ENCODE peak calls at places on chromosomes 5 and 9, in five cellular contexts. L is OCI-LY7, M is neural progenitor cell, T is psoas muscle, A is kidney. X is an unnamed sample. For H3K36me3 and H3K4me1, the result is how much of the 10 kb centered on the place peaks cover.

GRCh38 chr9:86069206-86069869 is 30.0 kb downstream of the GOLM1 start:
- DNase-seq in M (peak), A (no peak), L (no peak), T (no peak), X (no peak)

GRCh38 chr9:114312513-114312875 is 10.4 kb upstream of the ORM1 start:
- DNase-seq in T (no peak), M (no peak), A (peak), L (no peak), X (peak)

GRCh38 chr5:39082995-39083394 is 8.8 kb upstream of the RICTOR start:
- DNase-seq in M (no peak), A (no peak), L (no peak), T (no peak), X (no peak)

GRCh38 chr9:130042931-130043653 is at the start of gene FNBP1:
- DNase-seq in T (peak), M (peak), A (peak), L (peak), X (peak)

GRCh38 chr9:121819511-121820231 is 168.2 kb downstream of the DAB2IP start:
- DNase-seq in M (peak), T (no peak), A (no peak), L (peak), X (no peak)

GRCh38 chr9:129139993-129140396 is 28.8 kb downstream of the PTPA start:
- DNase-seq in A (peak), T (peak), L (peak), M (peak), X (peak)

GRCh38 chr9:107693620-107694326 is 204.2 kb upstream of the KLF4 start:
- DNase-seq in A (no peak), M (no peak), T (no peak), L (no peak), X (no peak)

GRCh38 chr5:154309361-154309725 is 118.8 kb downstream of the GALNT10 start:
- DNase-seq in M (no peak), A (no peak), L (no peak), T (no peak), X (no peak)

GRCh38 chr5:36452394-36453100 is 150.8 kb upstream of the RANBP3L start:
- DNase-seq in T (no peak), L (no peak), M (no peak), A (no peak), X (no peak)

GRCh38 chr5:173878224-173878967 is 9.8 kb upstream of the CPEB4 start:
- DNase-seq in M (no peak), A (no peak), L (no peak), T (no peak), X (peak)

GRCh38 chr9:33230756-33231691 is 8.9 kb upstream of the SPINK4 start:
- DNase-seq in A (no peak), L (no peak), M (no peak), T (no peak), X (no peak)

DNA sequence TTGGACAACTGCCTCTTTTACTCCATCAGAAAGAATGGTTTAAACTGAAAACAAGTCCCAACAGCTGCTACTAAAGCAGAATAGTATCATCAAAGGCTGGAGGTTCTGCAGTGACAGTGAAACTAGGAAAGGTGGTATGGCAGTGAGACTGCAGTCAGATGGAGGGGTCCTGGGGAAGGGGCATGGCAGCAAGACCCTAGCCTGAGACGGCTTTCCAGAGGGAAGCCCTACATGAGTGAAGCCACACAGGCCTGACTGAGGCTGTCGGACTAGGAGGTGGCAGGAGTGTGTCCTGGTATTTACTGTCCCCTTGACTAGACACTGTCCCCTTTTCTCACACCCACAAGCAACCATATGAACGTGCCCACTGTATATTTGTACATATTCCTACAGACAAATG is 40.4 kb upstream of the IPPK start:
- DNase-seq in L (no peak), A (no peak), M (no peak), T (no peak), X (no peak)
- H3K36me3 ChIP-seq in L (half or more), A (under half), M (under half), T (half or more), X (under half)

GRCh38 chr5:142000709-142001484 is 11.9 kb downstream of the GNPDA1 start:
- DNase-seq in T (no peak), A (no peak), L (no peak), M (peak), X (peak)
- H3K4me1 ChIP-seq in T (under half), A (under half), L (under half), M (under half), X (under half)

DNA sequence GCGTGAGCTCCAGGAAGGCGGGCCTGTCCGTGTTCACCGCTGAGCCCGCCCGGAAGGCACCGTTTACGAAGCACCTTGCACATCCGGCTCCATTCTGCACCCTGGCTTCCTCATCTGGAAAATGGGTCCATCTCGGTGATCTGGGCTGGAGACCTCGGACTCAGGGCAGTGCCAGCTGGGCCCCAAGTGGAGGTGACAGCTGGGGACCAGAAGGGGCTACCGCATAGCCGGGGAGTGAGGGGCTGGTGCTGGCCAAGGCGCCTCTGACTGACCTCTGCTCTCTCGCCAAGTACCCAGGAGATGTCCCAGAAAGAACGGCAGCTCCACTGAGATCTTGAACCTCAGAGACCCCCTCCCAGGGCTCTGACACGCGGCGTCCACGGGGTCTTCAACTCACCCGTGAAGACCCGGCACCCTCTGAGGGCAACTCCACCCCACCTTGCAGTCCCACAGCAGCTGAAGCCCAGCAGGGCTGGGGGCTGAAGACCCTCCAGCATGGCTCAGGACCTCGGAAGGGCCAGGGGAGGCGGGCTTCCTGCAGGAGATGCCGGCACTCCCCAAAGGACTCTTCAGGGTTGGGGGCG is 52.3 kb upstream of the NKD2 start:
- DNase-seq in M (no peak), T (peak), A (peak), L (no peak), X (no peak)
- H3K36me3 ChIP-seq in M (under half), T (under half), A (under half), L (under half), X (under half)

GRCh38 chr9:91415290-91415689 is 8.3 kb downstream of the NFIL3 start:
- DNase-seq in M (no peak), L (no peak), T (no peak), A (no peak), X (no peak)

GRCh38 chr9:91412895-91413294 is 10.7 kb downstream of the NFIL3 start:
- DNase-seq in L (no peak), M (no peak), A (no peak), T (no peak), X (no peak)

GRCh38 chr9:91419222-91420191 is 4.1 kb downstream of the NFIL3 start:
- DNase-seq in M (no peak), A (no peak), T (peak), L (no peak), X (peak)

GRCh38 chr9:91417602-91418218 is 5.9 kb downstream of the NFIL3 start:
- DNase-seq in A (no peak), T (no peak), M (no peak), L (no peak), X (peak)

GRCh38 chr9:91416086-91416712 is 7.4 kb downstream of the NFIL3 start:
- DNase-seq in M (no peak), A (no peak), L (no peak), T (no peak), X (no peak)
- H3K4me1 ChIP-seq in M (under half), A (under half), L (under half), T (under half), X (under half)

DNA sequence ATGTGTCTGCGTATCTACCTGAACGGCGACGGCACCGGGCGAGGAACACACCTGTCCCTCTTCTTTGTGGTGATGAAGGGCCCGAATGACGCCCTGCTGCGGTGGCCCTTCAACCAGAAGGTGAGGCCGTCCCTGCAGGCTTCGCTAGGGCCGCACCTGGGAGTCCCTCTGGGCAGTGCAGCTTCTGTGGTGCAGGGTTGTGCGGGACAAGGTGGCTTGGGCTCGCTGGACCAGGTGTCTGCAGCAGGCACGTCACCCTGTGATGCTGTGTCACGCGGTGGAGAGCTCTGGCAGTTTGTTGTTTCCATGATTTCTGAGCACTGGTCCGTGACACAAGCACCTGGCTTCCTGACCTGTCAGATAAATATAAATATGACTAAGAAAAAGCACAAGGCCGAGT is 20.7 kb downstream of the FBXW5 start:
- DNase-seq in A (peak), L (peak), T (no peak), M (no peak), X (no peak)
- H3K36me3 ChIP-seq in A (under half), L (half or more), T (half or more), M (under half), X (under half)